ENCODE peak calls at places on chromosomes 2 and 18, in eight cellular contexts. I is Caco-2, E is neural progenitor cell, G is transverse colon, V is ovary, P is SK-N-SH, Z is colonic mucosa, X is Panc1. A is an unnamed sample.
A peak's percentile ranks its signal among the peaks of the same experiment; 100 is the strongest.

GRCh38 chr18:37537868-37538525 is 27.6 kb downstream of the CELF4 start:
- DNase-seq in I (peak; percentile 48), E (peak; percentile 86), G (peak; percentile 60), V (peak; percentile 77), P (peak; percentile 91), Z (peak; percentile 58), X (peak; percentile 15), A (peak; percentile 91)

GRCh38 chr2:8803658-8804379 is 33.6 kb downstream of the KIDINS220 start:
- DNase-seq in I (peak; percentile 67), E (no peak), G (peak; percentile 55), V (no peak), P (no peak), Z (peak; percentile 59), X (peak; percentile 88), A (no peak)

GRCh38 chr2:16271231-16271896 is 331.0 kb downstream of the MYCN start:
- DNase-seq in I (no peak), E (peak; percentile 32), G (no peak), V (no peak), P (no peak), Z (no peak), X (no peak), A (no peak)

GRCh38 chr18:56651771-56652092 is 573 bp downstream of the WDR7 start:
- DNase-seq in I (no peak), E (no peak), G (no peak), V (no peak), P (no peak), Z (no peak), X (no peak), A (no peak)

GRCh38 chr2:105373895-105374401 is 24.9 kb downstream of the FHL2 start:
- DNase-seq in I (no peak), E (no peak), G (no peak), V (no peak), P (no peak), Z (no peak), X (no peak), A (no peak)

GRCh38 chr18:34801769-34802168 is 91.7 kb downstream of the DTNA start:
- DNase-seq in I (no peak), E (no peak), G (no peak), V (no peak), P (no peak), Z (no peak), X (no peak), A (no peak)

GRCh38 chr18:79598046-79598884 is 81.3 kb upstream of the CTDP1 start:
- DNase-seq in I (no peak), E (no peak), G (peak; percentile 2), V (peak; percentile 5), P (no peak), Z (no peak), X (no peak), A (no peak)

GRCh38 chr2:76599732-76600368 is 889.1 kb upstream of the GCFC2 start:
- DNase-seq in I (peak; percentile 85), E (peak; percentile 94), G (peak; percentile 41), V (peak; percentile 18), P (peak; percentile 35), Z (peak; percentile 36), X (peak; percentile 54), A (peak; percentile 87)

GRCh38 chr2:191845248-191845715 is 1.6 kb downstream of the CAVIN2 start:
- DNase-seq in I (no peak), E (peak; percentile 44), G (no peak), V (peak; percentile 40), P (no peak), Z (no peak), X (no peak), A (no peak)

GRCh38 chr2:174339971-174340399 is 5.2 kb downstream of the SP9 start:
- DNase-seq in I (no peak), E (peak; percentile 67), G (no peak), V (no peak), P (no peak), Z (no peak), X (no peak), A (no peak)

GRCh38 chr2:12381543-12382323 is 335.0 kb upstream of the TRIB2 start:
- DNase-seq in I (no peak), E (peak; percentile 73), G (no peak), V (no peak), P (no peak), Z (no peak), X (no peak), A (no peak)

GRCh38 chr2:237552911-237553310 is 13.5 kb upstream of the PRLH start:
- DNase-seq in I (no peak), E (no peak), G (no peak), V (no peak), P (no peak), Z (no peak), X (no peak), A (no peak)

GRCh38 chr2:237556773-237557632 is 9.4 kb upstream of the PRLH start:
- DNase-seq in I (no peak), E (no peak), G (no peak), V (no peak), P (no peak), Z (no peak), X (no peak), A (no peak)

GRCh38 chr2:237553959-237554358 is 12.4 kb upstream of the PRLH start:
- DNase-seq in I (no peak), E (no peak), G (no peak), V (no peak), P (no peak), Z (no peak), X (no peak), A (no peak)

GRCh38 chr2:237557633-237558015 is 8.8 kb upstream of the PRLH start:
- DNase-seq in I (no peak), E (no peak), G (no peak), V (no peak), P (no peak), Z (no peak), X (no peak), A (no peak)

GRCh38 chr2:237555560-237555959 is 10.8 kb upstream of the PRLH start:
- DNase-seq in I (no peak), E (no peak), G (no peak), V (no peak), P (no peak), Z (no peak), X (no peak), A (no peak)
- TF ChIP-seq CTCF in I (no peak), E (no peak), G (no peak), V (no peak), P (no peak), Z (no peak), X (no peak), A (no peak)

DNA sequence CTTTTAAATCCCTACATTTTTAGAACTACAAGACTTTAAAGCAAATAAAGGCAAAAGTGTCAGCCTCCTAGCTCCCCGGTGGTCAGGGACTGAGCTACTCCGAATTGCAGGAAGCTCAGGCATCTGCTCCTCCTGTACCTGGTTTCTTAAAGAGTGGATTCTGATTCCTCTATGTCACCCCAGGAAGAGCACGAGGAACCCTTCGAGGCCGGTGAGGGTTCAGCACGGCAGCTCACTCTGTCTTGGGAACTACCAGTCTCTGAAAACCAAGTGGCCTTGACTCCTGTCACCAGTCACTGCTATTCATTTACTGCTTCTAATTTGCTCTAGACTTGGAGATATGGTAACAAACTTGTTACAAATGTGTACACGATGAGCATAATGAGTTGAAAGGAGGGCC is 2.3 kb downstream of the PER2 start:
- DNase-seq in I (no peak), E (no peak), G (no peak), V (no peak), P (no peak), Z (no peak), X (no peak), A (peak; percentile 75)
- H3K4me3 ChIP-seq in I (no peak overlapping the region), E (no peak overlapping the region), G (no peak overlapping the region), V (no peak overlapping the region), P (no peak overlapping the region), Z (no peak overlapping the region), X (peak overlapping the region; percentile 87), A (no peak overlapping the region)

DNA sequence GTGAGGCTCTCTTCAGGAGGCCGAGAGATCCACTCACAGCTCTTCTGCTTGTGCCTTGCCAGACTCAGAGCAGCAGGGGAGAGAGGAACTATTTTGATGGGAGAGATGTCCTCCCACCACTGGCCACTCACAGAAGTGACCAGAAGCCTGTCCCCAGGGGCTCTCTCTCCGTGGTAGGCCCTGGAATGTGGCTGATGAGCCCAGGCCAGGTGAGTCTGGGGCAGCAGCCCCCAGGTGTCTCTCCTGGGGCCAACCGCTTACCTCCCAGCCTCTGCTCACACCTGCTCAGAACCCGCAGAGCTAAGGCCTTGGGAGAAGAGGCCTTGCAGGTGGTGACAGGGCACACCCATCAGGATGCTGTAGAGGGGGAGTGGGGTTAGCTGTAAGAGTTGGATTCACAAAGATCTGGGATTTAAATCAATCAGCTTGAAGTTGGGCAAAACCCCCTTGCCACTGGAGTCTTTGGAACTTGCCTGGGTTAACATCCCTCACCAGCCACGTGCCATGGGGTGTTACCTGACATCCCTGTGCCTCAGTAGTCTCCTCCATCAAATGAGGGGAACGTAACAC is 29.1 kb upstream of the ASB18 start:
- DNase-seq in I (no peak), E (no peak), G (no peak), V (no peak), P (no peak), Z (no peak), X (no peak), A (no peak)
- H3K4me1 ChIP-seq in I (no peaks in the 10 kb centered on the region), E (no peaks in the 10 kb centered on the region), G (no peaks in the 10 kb centered on the region), V (no peaks in the 10 kb centered on the region), P (no peaks in the 10 kb centered on the region), Z (no peaks in the 10 kb centered on the region), X (no peaks in the 10 kb centered on the region), A (no peaks in the 10 kb centered on the region)

GRCh38 chr2:26246818-26247217 is 2.1 kb downstream of the HADHB start:
- DNase-seq in I (no peak), E (no peak), G (no peak), V (no peak), P (no peak), Z (no peak), X (no peak), A (no peak)

GRCh38 chr2:26245231-26245732 is 543 bp downstream of the HADHB start:
- DNase-seq in I (peak; percentile 43), E (peak; percentile 75), G (peak; percentile 66), V (no peak), P (peak; percentile 62), Z (peak; percentile 63), X (no peak), A (peak; percentile 66)

GRCh38 chr2:26245810-26246209 is 1.1 kb downstream of the HADHB start:
- DNase-seq in I (no peak), E (no peak), G (no peak), V (no peak), P (no peak), Z (no peak), X (no peak), A (no peak)

GRCh38 chr2:26243643-26244478 is 571 bp downstream of the HADHA start:
- DNase-seq in I (no peak), E (peak; percentile 40), G (peak; percentile 35), V (no peak), P (peak; percentile 47), Z (no peak), X (peak; percentile 42), A (peak; percentile 26)

DNA sequence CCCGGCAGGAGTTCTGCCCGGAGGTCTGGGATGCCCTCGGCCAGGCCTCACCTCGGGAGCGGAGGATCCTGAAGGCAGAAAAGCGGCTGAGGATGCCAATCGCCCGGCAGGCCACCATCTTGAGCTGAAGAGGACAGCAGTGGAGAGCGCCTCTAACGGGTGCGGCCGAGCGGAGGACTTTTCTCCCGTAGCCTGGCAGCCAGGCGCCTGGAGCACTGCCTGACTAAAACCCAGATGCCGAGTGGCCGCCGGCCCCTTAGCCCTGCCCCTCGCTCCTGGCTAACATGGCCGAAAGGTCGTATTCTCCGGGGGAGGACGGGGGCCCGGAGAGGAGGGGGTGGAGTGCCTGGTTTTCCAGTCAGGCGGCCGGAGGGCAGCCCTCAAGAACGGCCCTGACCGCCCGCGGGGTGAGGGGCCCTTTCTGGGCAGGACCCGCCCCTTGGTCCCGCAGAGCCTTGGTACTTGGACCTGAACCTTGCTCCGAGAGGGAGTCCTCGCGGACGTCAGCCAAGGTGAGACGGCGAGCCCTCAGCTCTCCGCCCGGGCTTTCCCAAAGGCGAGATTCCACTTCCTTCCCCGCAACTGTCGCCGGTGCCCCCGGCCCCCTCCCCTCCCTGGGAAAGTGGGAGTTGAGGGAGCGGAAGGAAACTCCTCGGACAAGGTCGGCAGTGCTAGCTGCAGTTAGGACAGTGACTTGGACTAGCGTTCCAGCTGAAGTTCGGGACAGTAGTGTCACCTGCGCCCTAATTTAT is at the start of the genes HADHA and HADHB:
- DNase-seq in I (peak; percentile 97), E (peak; percentile 94), G (peak; percentile 94), V (peak; percentile 90), P (peak; percentile 96), Z (peak; percentile 92), X (peak; percentile 82), A (peak; percentile 94)
- TF ChIP-seq CTCF in I (peak; percentile 27), E (peak; percentile 31), G (no peak), V (no peak), P (peak; percentile 40), Z (no peak), X (peak; percentile 37), A (peak; percentile 39)

A was measured in testis.